ENCODE peak calls at places on chromosomes 16 and 17, in nine cellular contexts. N, I, B, L, E, Q, H, V and O are unnamed samples.

GRCh38 chr16:81608515-81609209 is 164.1 kb downstream of the CMIP start:
- DNase-seq in N (no peak), I (peak), B (peak), L (peak), E (no peak), Q (no peak), H (no peak), V (peak), O (no peak)

GRCh38 chr17:35808240-35808961 is 883 bp upstream of the TAF15 start:
- DNase-seq in N (peak), I (no peak), B (no peak), L (no peak), E (no peak), Q (no peak), H (no peak), V (no peak), O (no peak)

GRCh38 chr16:73071131-73071940 is 23.4 kb upstream of the ZFHX3 start:
- DNase-seq in N (no peak), I (peak), B (no peak), L (peak), E (peak), Q (peak), H (no peak), V (no peak), O (no peak)

GRCh38 chr16:84065536-84066132 is 23.0 kb upstream of the SLC38A8 start:
- DNase-seq in N (peak), I (peak), B (peak), L (peak), E (peak), Q (peak), H (no peak), V (peak), O (no peak)

GRCh38 chr17:75250009-75250471 is 11.4 kb downstream of the GGA3 start:
- DNase-seq in N (peak), I (peak), B (no peak), L (no peak), E (no peak), Q (no peak), H (no peak), V (peak), O (peak)

GRCh38 chr16:20300312-20301097 is 26.8 kb downstream of the GP2 start:
- DNase-seq in N (peak), I (peak), B (peak), L (peak), E (peak), Q (peak), H (peak), V (peak), O (peak)

GRCh38 chr16:12498077-12498476 is 305.6 kb downstream of the CPPED1 start:
- DNase-seq in N (no peak), I (no peak), B (no peak), L (no peak), E (no peak), Q (no peak), H (no peak), V (no peak), O (no peak)

GRCh38 chr16:58727028-58727781 is 6.9 kb downstream of the GOT2 start:
- DNase-seq in N (no peak), I (peak), B (no peak), L (no peak), E (no peak), Q (no peak), H (no peak), V (no peak), O (no peak)

GRCh38 chr16:30186782-30187555 is 3.6 kb downstream of the CORO1A start:
- DNase-seq in N (peak), I (peak), B (peak), L (peak), E (peak), Q (peak), H (peak), V (no peak), O (peak)

DNA sequence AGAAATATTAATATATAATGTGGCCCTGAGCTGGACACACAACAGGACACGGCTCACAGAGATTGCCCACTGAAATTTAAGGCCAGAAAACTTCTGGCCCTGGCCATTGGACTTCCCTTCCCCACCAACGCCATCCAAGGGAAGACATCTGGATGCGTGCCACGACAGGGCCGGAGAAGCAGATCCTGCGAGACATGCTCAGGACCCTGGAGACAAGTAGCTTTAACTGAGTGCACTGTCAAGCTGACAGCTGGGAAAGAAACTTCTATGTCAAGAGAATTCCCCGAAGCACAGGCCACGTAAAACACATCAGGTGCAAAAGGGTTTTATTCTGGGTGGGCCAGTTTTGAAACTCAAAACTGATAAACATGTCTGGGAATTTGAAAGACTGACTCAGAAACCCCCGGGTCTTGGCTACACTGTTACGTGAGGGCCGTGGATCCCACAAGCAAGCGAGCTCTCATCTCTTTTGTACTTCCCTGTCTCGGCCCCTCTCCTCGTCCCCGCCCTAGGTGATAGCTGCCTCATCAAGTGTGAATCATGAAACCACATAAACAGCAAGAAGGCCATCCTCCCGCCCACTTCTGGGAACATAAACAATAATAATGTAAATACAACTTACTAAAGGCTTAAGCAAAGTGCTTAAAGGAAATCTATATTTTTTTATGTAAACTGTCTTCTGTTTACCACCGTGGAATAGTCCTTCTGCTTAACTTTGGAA is 405.8 kb upstream of the MAF start:
- DNase-seq in N (peak), I (peak), B (peak), L (no peak), E (no peak), Q (peak), H (no peak), V (peak), O (no peak)
- H3K9ac ChIP-seq in N (peak), I (no peak), B (no peak), L (no peak), E (no peak), Q (no peak), H (peak), V (no peak), O (no peak)

DNA sequence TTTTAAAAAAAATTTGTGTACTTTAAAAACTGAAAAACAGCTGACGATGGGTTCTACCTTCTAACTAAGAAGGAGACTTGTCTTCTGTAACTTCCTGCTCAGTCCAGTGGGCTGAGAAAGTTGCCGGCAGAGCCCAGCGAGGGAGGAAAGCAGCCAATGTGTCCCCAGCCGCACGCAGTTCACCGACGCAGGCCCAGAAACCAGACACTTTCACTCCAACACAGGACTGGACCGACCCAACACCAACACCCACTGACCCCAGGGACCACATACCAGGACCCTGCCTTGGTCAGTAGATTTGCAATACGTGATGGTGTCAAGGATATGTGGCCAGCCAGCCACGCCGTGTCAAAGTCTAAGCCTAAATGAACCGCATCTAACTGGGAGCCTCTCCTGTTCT is 25.5 kb downstream of the TRAP1 start:
- DNase-seq in N (no peak), I (peak), B (no peak), L (no peak), E (no peak), Q (no peak), H (no peak), V (no peak), O (no peak)
- H3K9ac ChIP-seq in N (peak), I (peak), B (no peak), L (no peak), E (no peak), Q (no peak), H (no peak), V (no peak), O (no peak)

GRCh38 chr17:2709173-2709661 is 2.3 kb downstream of the CLUH start:
- DNase-seq in N (no peak), I (peak), B (peak), L (no peak), E (peak), Q (peak), H (peak), V (no peak), O (peak)

GRCh38 chr17:2706911-2707510 is 4.6 kb downstream of the CLUH start:
- DNase-seq in N (no peak), I (no peak), B (no peak), L (no peak), E (no peak), Q (no peak), H (no peak), V (no peak), O (no peak)

GRCh38 chr17:2707721-2708584 is 3.6 kb downstream of the CLUH start:
- DNase-seq in N (peak), I (peak), B (no peak), L (peak), E (no peak), Q (no peak), H (no peak), V (no peak), O (no peak)

GRCh38 chr17:2710075-2710803 is 1.3 kb downstream of the CLUH start:
- DNase-seq in N (peak), I (peak), B (no peak), L (no peak), E (peak), Q (no peak), H (no peak), V (no peak), O (no peak)

GRCh38 chr17:2708585-2709172 is 2.9 kb downstream of the CLUH start:
- DNase-seq in N (no peak), I (no peak), B (no peak), L (no peak), E (no peak), Q (no peak), H (no peak), V (no peak), O (no peak)
- H3K9ac ChIP-seq in N (peak), I (peak), B (peak), L (no peak), E (no peak), Q (peak), H (peak), V (no peak), O (peak)

DNA sequence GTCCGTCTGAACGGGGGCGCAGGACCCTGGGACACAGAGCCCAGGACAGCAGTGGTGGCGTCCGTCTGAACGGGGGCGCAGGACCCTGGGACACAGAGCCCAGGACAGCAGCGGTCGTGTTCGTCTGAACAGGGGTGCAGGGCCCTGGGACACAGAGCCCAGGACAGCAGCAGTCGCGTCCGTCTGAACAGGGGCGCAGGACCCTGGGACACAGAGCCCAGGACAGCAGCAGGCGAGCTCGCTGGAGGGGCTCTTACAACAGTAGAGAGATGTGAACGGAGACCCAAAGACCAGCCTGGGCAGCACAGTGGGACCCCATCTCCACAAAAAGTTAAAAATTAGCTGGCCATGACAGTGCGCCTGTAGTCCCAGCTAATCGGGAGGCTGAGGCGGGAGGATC is 40.7 kb downstream of the LMF1 start:
- DNase-seq in N (no peak), I (no peak), B (no peak), L (no peak), E (no peak), Q (no peak), H (no peak), V (no peak), O (no peak)
- H3K9ac ChIP-seq in N (no peak), I (no peak), B (no peak), L (no peak), E (no peak), Q (no peak), H (no peak), V (no peak), O (no peak)

DNA sequence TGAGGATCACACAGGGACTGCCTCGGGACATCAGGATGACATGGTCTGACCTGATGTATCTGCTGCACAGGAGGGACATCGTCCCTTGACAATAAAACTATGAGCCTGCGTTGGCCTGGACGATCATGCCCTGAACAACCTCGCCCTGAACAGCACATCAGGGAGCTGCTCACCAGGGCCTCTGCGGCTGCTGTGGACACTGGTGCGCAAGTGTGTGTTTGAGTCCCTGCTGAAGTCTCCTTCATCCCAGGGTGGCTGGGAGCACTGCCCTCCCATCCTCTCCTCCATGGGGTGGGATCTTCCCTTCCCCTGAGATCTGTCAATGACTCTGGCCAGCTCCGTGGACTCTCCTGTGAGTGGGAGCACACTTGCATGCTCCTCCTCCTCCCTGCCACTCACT is 257.8 kb downstream of the RBFOX3 start:
- DNase-seq in N (no peak), I (no peak), B (no peak), L (no peak), E (no peak), Q (no peak), H (no peak), V (no peak), O (no peak)
- H3K9ac ChIP-seq in N (no peak), I (no peak), B (no peak), L (no peak), E (no peak), Q (no peak), H (no peak), V (no peak), O (no peak)

DNA sequence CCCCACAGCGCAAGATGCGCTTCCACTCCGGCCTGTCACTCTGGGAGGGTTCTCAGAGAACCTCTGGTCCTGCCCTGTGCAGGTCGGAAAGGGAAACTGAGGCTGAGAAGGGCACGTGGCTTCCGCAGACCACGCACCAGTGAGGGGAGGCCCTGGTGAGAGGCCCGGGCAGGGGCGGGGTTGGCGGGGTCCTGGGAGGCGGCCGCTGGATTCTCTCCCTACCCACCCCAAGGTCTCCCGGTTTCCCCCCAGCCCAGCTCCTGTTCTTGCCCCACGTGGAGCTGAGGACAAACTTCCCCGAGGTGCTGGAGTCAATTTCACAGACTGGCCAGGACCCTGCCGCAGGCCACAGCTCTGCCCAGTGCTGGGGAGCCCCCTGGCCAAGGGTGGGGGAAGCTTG is 11.5 kb downstream of the CCL17 start:
- DNase-seq in N (no peak), I (no peak), B (no peak), L (no peak), E (no peak), Q (no peak), H (no peak), V (no peak), O (no peak)
- H3K9ac ChIP-seq in N (peak), I (no peak), B (no peak), L (no peak), E (no peak), Q (no peak), H (no peak), V (no peak), O (no peak)

GRCh38 chr16:3099732-3100499 is 822 bp upstream of the ZSCAN10 start:
- DNase-seq in N (peak), I (peak), B (peak), L (peak), E (peak), Q (peak), H (peak), V (peak), O (no peak)
- H3K9ac ChIP-seq in N (peak), I (no peak), B (no peak), L (no peak), E (no peak), Q (no peak), H (no peak), V (no peak), O (no peak)

GRCh38 chr16:82699711-82700495 is 73.1 kb downstream of the CDH13 start:
- DNase-seq in N (no peak), I (peak), B (peak), L (no peak), E (peak), Q (peak), H (no peak), V (peak), O (no peak)
- H3K9ac ChIP-seq in N (no peak), I (peak), B (peak), L (no peak), E (no peak), Q (no peak), H (peak), V (no peak), O (no peak)

DNA sequence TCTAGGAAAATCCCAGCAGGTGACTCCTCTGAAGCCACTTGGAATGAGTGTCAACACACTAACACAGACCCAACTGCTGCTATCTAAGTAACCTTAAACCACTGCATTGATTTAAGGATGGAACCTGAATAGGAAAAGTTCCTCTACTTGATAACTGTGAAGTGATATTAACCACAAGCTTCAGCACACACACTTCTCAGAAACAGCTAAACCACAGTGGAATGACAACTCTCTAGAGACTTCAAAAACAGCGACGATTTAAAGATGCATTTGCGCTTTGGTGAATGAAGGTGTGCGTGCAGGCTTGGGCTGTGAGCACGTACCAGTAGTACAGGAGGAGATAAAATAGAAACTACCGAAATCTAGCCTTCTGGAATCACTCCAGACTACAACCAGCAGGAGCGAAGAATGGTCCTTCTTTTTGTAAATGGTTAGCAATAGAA is 137.6 kb upstream of the CORO6 start:
- DNase-seq in N (no peak), I (peak), B (peak), L (peak), E (peak), Q (no peak), H (no peak), V (peak), O (peak)
- H3K9ac ChIP-seq in N (no peak), I (peak), B (peak), L (no peak), E (peak), Q (peak), H (peak), V (peak), O (peak)

GRCh38 chr16:4412854-4413253 is 3.5 kb downstream of the CORO7 start:
- DNase-seq in N (no peak), I (no peak), B (no peak), L (no peak), E (no peak), Q (no peak), H (no peak), V (no peak), O (no peak)

GRCh38 chr16:4412159-4412558 is 4.2 kb downstream of the CORO7 start:
- DNase-seq in N (no peak), I (no peak), B (no peak), L (no peak), E (no peak), Q (no peak), H (no peak), V (no peak), O (no peak)

GRCh38 chr16:4416200-4417032 is at the start of gene CORO7:
- DNase-seq in N (peak), I (peak), B (peak), L (peak), E (peak), Q (peak), H (no peak), V (peak), O (peak)

GRCh38 chr16:4415538-4416199 is 727 bp downstream of the CORO7 start:
- DNase-seq in N (peak), I (peak), B (no peak), L (peak), E (peak), Q (peak), H (no peak), V (no peak), O (no peak)

GRCh38 chr16:4414187-4414909 is 2.0 kb downstream of the CORO7 start:
- DNase-seq in N (no peak), I (no peak), B (no peak), L (no peak), E (no peak), Q (no peak), H (no peak), V (no peak), O (peak)
- H3K9ac ChIP-seq in N (peak), I (no peak), B (no peak), L (no peak), E (no peak), Q (peak), H (no peak), V (no peak), O (peak)